ENCODE peak calls at places on chromosomes 1 and 21, in seven cellular contexts. G is fibroblast of lung; Q is cardiac septum; A is endodermal cell; V is cardiac fibroblast; F is GM23248; E is CD8-positive, alpha-beta memory T cell. K is an unnamed sample.

GRCh38 chr1:90989990-90990389 is 31.8 kb downstream of the ZNF644 start:
- DNase-seq in Q (no peak), F (no peak), E (no peak), V (no peak), A (no peak), G (no peak), K (no peak)

GRCh38 chr1:5479876-5480275 is 512.3 kb downstream of the NPHP4 start:
- DNase-seq in F (no peak), Q (no peak), E (no peak), V (no peak), A (no peak), G (no peak), K (no peak)

GRCh38 chr1:245888809-245889208 is 618.3 kb downstream of the SMYD3 start:
- DNase-seq in Q (no peak), G (peak; percentile 29), E (peak; percentile 9), A (peak; percentile 71), F (peak; percentile 46), V (peak; percentile 63), K (peak; percentile 20)

GRCh38 chr1:9721606-9722377 is 70.3 kb downstream of the PIK3CD start:
- DNase-seq in E (peak; percentile 76), V (peak; percentile 25), A (peak; percentile 96), Q (no peak), G (no peak), F (peak; percentile 30), K (no peak)

GRCh38 chr1:208475951-208476824 is 232.0 kb upstream of the PLXNA2 start:
- DNase-seq in V (no peak), Q (no peak), A (peak; percentile 83), F (peak; percentile 17), E (no peak), G (peak; percentile 6), K (no peak)

GRCh38 chr1:204286841-204287387 is 72.8 kb downstream of the PLEKHA6 start:
- DNase-seq in F (peak; percentile 40), G (no peak), Q (no peak), A (no peak), E (peak; percentile 35), V (no peak), K (no peak)

GRCh38 chr21:41956926-41957729 is 3.3 kb upstream of the C2CD2 start:
- DNase-seq in V (peak; percentile 85), A (peak; percentile 51), Q (no peak), E (no peak), F (peak; percentile 90), G (peak; percentile 83), K (no peak)

GRCh38 chr1:160711528-160712311 is at the start of gene CD48:
- DNase-seq in E (peak; percentile 80), V (no peak), F (no peak), Q (no peak), A (no peak), G (no peak), K (no peak)

GRCh38 chr1:99850458-99850974 is 355 bp downstream of the AGL start:
- DNase-seq in V (no peak), F (peak; percentile 38), E (no peak), A (no peak), G (peak; percentile 14), Q (no peak), K (no peak)

K was measured in GM12878.